ENCODE peak calls at places on chromosomes 2 and 18, in six cellular contexts. U is IMR-90, R is trophoblast cell, I is H9, N is H1, E is neuronal stem cell. K is an unnamed sample.
A peak's percentile ranks its signal among the peaks of the same experiment; 100 is the strongest.

GRCh38 chr2:7867858-7868257 is 814.0 kb upstream of the ID2 start:
- DNase-seq in U (no peak), N (no peak), I (no peak), R (no peak), E (no peak), K (no peak)

GRCh38 chr2:26491563-26492167 is 13.7 kb upstream of the OTOF start:
- DNase-seq in I (no peak), R (no peak), N (no peak), E (no peak), U (no peak), K (no peak)

GRCh38 chr2:128780434-128781080 is 461.9 kb upstream of the HS6ST1 start:
- DNase-seq in R (no peak), I (no peak), N (peak; percentile 26), U (no peak), E (no peak), K (no peak)

GRCh38 chr18:48888681-48889080 is 62.1 kb downstream of the SMAD7 start:
- DNase-seq in I (no peak), U (no peak), N (no peak), R (no peak), E (no peak), K (no peak)

GRCh38 chr2:51720826-51721225 is 688.9 kb upstream of the NRXN1 start:
- DNase-seq in R (no peak), I (no peak), E (no peak), U (peak; percentile 13), N (no peak), K (no peak)

GRCh38 chr2:38466849-38467767 is 90.0 kb upstream of the ATL2 start:
- DNase-seq in R (no peak), N (no peak), U (peak; percentile 7), I (no peak), E (no peak), K (peak; percentile 21)

GRCh38 chr18:69399253-69399652 is 1.4 kb upstream of the DOK6 start:
- DNase-seq in E (no peak), U (no peak), N (no peak), R (no peak), I (no peak), K (no peak)

GRCh38 chr2:65612654-65613053 is 180.3 kb upstream of the SPRED2 start:
- DNase-seq in E (no peak), R (no peak), N (no peak), I (no peak), U (no peak), K (no peak)

GRCh38 chr18:3851159-3851558 is 401.2 kb downstream of the TGIF1 start:
- DNase-seq in R (no peak), U (no peak), I (no peak), E (no peak), N (no peak), K (no peak)

GRCh38 chr18:8480506-8481328 is 128.5 kb upstream of the RAB12 start:
- DNase-seq in R (peak; percentile 66), N (no peak), U (peak; percentile 73), I (peak; percentile 61), E (peak; percentile 20), K (peak; percentile 55)

GRCh38 chr2:202034249-202035088 is 814 bp downstream of the FZD7 start:
- DNase-seq in U (no peak), R (peak; percentile 60), E (no peak), N (no peak), I (no peak), K (peak; percentile 69)

GRCh38 chr2:3132466-3132865 is 245.2 kb downstream of the EIPR1 start:
- DNase-seq in U (no peak), N (no peak), R (no peak), E (no peak), I (no peak), K (no peak)

GRCh38 chr2:150994041-150994440 is 267.6 kb downstream of the RBM43 start:
- DNase-seq in E (no peak), U (peak; percentile 74), N (no peak), R (no peak), I (no peak), K (peak; percentile 85)

GRCh38 chr18:75277629-75277966 is 67.0 kb downstream of the TSHZ1 start:
- DNase-seq in U (no peak), I (no peak), E (no peak), N (no peak), R (no peak), K (no peak)

GRCh38 chr2:9214866-9215265 is 8.3 kb downstream of the ASAP2 start:
- DNase-seq in U (no peak), E (no peak), N (no peak), R (peak; percentile 91), I (no peak), K (no peak)

GRCh38 chr2:31577143-31577542 is 3.6 kb downstream of the SRD5A2 start:
- DNase-seq in E (no peak), U (no peak), R (no peak), I (no peak), N (no peak), K (no peak)

GRCh38 chr2:208265371-208265806 is 666 bp upstream of the PIKFYVE start:
- DNase-seq in R (no peak), U (peak; percentile 53), E (peak; percentile 12), N (peak; percentile 54), I (no peak), K (no peak)

GRCh38 chr18:34493566-34494358 is 216.3 kb upstream of the DTNA start:
- DNase-seq in E (peak; percentile 40), I (peak; percentile 65), N (peak; percentile 73), U (no peak), R (peak; percentile 0), K (peak; percentile 9)

GRCh38 chr2:33215299-33215698 is 261.1 kb upstream of the RASGRP3 start:
- DNase-seq in I (no peak), U (peak; percentile 96), N (no peak), R (no peak), E (no peak), K (peak; percentile 72)

GRCh38 chr2:162211747-162212146 is 31.5 kb downstream of the FAP start:
- DNase-seq in E (no peak), N (no peak), R (no peak), U (no peak), I (no peak), K (no peak)

GRCh38 chr2:9595746-9596145 is 35.1 kb downstream of the YWHAQ start:
- DNase-seq in R (no peak), U (no peak), E (no peak), I (no peak), N (no peak), K (no peak)

GRCh38 chr18:21099442-21099841 is 12.2 kb downstream of the ROCK1 start:
- DNase-seq in E (no peak), R (no peak), I (no peak), N (no peak), U (no peak), K (no peak)

GRCh38 chr2:225337183-225337582 is 62.3 kb upstream of the NYAP2 start:
- DNase-seq in U (peak; percentile 80), I (no peak), N (no peak), E (peak; percentile 24), R (no peak), K (peak; percentile 70)

GRCh38 chr2:15792331-15792730 is 148.0 kb upstream of the MYCN start:
- DNase-seq in U (no peak), E (no peak), R (no peak), I (no peak), N (no peak), K (no peak)

GRCh38 chr2:5064687-5065086 is 627.5 kb upstream of the SOX11 start:
- DNase-seq in U (no peak), I (peak; percentile 42), E (no peak), N (no peak), R (no peak), K (no peak)

GRCh38 chr2:120779781-120780283 is 44.2 kb downstream of the GLI2 start:
- DNase-seq in E (no peak), I (no peak), N (no peak), R (peak; percentile 27), U (peak; percentile 93), K (peak; percentile 93)

DNA sequence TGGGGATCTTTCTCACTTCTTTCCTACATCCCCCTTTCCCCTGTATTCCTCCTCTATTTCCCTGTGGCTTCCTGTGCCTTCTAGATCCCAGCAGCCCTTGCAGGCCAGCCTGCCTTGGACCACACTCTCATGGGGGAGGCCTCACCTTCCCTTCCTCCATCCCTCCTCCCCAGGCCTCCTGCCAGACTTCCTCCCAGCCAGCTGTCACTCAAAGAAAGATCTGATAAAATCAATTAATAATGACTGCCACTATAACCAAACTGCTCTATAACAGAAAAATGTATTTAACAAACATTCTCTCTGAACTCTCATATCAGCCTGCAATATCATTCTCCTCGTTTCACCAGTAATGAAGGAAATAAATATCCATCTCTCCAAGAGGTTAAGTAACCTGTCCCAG is 144.9 kb upstream of the SIX2 start:
- DNase-seq in I (no peak), R (no peak), N (no peak), E (no peak), U (no peak), K (no peak)
- H3K14ac ChIP-seq in I (no peak overlapping the region), R (no peak overlapping the region), N (no peak overlapping the region), E (no peak overlapping the region), U (no peak overlapping the region), K (no peak overlapping the region)

GRCh38 chr2:122267947-122268346 is 512.5 kb downstream of the TSN start:
- DNase-seq in I (no peak), R (no peak), U (no peak), E (no peak), N (no peak), K (no peak)

GRCh38 chr2:122273785-122274419 is 518.5 kb downstream of the TSN start:
- DNase-seq in I (no peak), R (no peak), U (no peak), E (no peak), N (no peak), K (no peak)
- H3K14ac ChIP-seq in I (no peak overlapping the region), R (no peak overlapping the region), U (no peak overlapping the region), E (no peak overlapping the region), N (no peak overlapping the region), K (no peak overlapping the region)

GRCh38 chr18:72834731-72835130 is 33.1 kb downstream of the NETO1 start:
- DNase-seq in N (no peak), I (no peak), E (no peak), R (no peak), U (no peak), K (no peak)
- H3K14ac ChIP-seq in N (no peak overlapping the region), I (no peak overlapping the region), E (no peak overlapping the region), R (no peak overlapping the region), U (no peak overlapping the region), K (no peak overlapping the region)

DNA sequence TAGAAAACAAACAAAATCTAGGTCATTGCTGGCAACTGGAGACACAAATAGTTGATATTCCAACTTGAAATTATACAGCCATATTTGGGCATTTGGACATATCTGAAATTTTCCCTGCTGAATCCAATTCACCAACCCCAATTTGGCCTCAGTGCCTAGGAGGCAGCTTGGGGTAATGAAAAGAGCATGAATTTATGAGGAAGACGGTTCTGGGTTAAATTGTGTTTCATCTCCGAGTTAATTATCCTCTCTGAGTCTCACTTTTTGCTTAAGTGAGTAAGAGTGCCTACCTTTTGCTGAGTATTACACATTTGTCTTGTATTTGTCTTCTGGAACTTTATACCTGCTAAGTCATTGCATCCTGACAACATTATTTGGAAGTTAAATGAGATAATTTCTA is 1906.8 kb upstream of the PIK3C3 start:
- DNase-seq in U (no peak), N (no peak), R (no peak), E (no peak), I (no peak), K (no peak)
- H3K14ac ChIP-seq in U (no peak overlapping the region), N (no peak overlapping the region), R (no peak overlapping the region), E (no peak overlapping the region), I (no peak overlapping the region), K (no peak overlapping the region)

DNA sequence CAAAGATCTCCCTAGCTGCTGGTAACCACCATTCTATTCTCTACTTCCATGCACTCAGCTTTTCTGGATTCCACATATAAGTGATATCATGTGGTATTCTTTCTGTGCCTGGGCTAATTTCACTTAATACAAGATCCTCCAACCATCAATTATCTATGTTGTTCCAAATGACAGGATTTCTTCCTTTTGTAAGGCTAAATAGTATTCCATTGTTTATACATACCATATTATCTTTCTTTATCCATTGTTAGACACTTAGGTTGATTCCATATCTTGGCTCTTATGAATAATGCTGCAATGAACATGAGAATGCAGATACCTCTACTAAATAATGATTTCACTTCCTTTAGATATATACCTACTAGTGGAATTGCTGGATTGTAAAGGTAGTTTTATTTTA is 66.2 kb downstream of the ROCK2 start:
- DNase-seq in R (no peak), E (no peak), I (no peak), N (no peak), U (no peak), K (no peak)
- H3K14ac ChIP-seq in R (no peak overlapping the region), E (no peak overlapping the region), I (no peak overlapping the region), N (no peak overlapping the region), U (no peak overlapping the region), K (no peak overlapping the region)

K was measured in mesenchymal stem cell.